ENCODE peak calls at places on chromosome 1, in four cellular contexts. Y is IMR-90, S is H9, E is H1. M is an unnamed sample.

GRCh38 chr1:192805832-192806323 is 3.0 kb upstream of the RGS2 start:
- DNase-seq in E (no peak), Y (peak), S (no peak), M (peak)

GRCh38 chr1:53331446-53332187 is 3.7 kb upstream of the LRP8 start:
- DNase-seq in Y (no peak), S (peak), E (no peak), M (no peak)

GRCh38 chr1:82449671-82450070 is 648.9 kb downstream of the ADGRL2 start:
- DNase-seq in S (no peak), Y (no peak), E (no peak), M (no peak)

GRCh38 chr1:208047476-208047934 is 136.6 kb upstream of the CD34 start:
- DNase-seq in E (no peak), S (no peak), Y (peak), M (no peak)

GRCh38 chr1:78141522-78142231 is 95.9 kb downstream of the GIPC2 start:
- DNase-seq in S (no peak), Y (no peak), E (no peak), M (no peak)

GRCh38 chr1:19689131-19689757 is 24.6 kb downstream of the HTR6 start:
- DNase-seq in E (no peak), S (no peak), Y (no peak), M (no peak)

GRCh38 chr1:164707868-164708331 is 148.9 kb downstream of the PBX1 start:
- DNase-seq in E (no peak), Y (peak), S (no peak), M (peak)

GRCh38 chr1:88774151-88774556 is 90.1 kb downstream of the PKN2 start:
- DNase-seq in S (peak), Y (no peak), E (peak), M (peak)

GRCh38 chr1:93442276-93442675 is 5.6 kb upstream of the FNBP1L start:
- DNase-seq in Y (no peak), S (no peak), E (no peak), M (peak)

GRCh38 chr1:41109316-41110263 is 88.1 kb upstream of the SLFNL1 start:
- DNase-seq in Y (peak), E (no peak), S (no peak), M (peak)

GRCh38 chr1:221751267-221751887 is 9.5 kb upstream of the DUSP10 start:
- DNase-seq in E (no peak), S (no peak), Y (no peak), M (no peak)

GRCh38 chr1:203796223-203796747 is 862 bp downstream of the ZBED6 start:
- DNase-seq in E (no peak), Y (peak), S (peak), M (peak)

DNA sequence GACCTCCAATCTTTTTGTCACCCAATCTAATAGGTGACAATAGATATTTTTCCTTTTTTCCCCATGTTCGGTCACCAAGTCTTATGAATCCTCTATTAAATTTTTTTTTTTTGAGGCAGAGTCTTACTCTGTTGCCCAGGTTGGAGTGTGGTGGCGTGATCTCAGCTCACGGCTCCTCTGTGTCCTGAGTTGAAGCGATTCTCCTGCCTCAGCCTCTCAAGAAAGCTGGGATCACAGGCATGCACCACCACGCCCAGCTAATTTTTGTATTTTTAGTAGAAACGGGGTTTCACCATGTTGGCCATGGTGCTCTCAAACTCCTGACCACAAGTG is 42.5 kb upstream of the MTF1 start:
- DNase-seq in Y (no peak), E (no peak), S (no peak), M (no peak)
- H4K5ac ChIP-seq in Y (no peak), E (no peak), S (no peak), M (no peak)

GRCh38 chr1:9840176-9840575 is 16.4 kb upstream of the CLSTN1 start:
- DNase-seq in Y (no peak), S (no peak), E (no peak), M (no peak)
- H4K5ac ChIP-seq in Y (no peak), S (no peak), E (no peak), M (no peak)

DNA sequence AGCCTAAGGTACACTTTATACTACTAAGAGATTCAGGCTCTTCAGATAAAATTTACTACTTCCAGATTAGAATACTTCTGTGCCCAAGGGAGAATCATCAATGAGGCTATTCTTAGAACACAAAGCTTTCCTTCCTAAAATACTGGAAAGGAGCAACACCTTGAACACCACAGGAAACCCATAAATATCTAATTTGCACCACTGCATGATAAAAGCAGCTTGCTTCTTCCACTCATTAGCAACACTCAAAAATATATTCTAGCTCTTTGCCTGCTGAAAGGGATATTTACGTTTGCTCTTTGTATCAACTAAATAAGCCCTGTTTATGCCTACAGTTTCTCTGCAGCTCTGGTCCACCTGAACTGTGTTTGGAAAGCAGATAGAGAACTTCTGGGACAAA is 284.3 kb downstream of the RWDD3 start:
- DNase-seq in E (no peak), S (no peak), Y (no peak), M (no peak)
- H4K5ac ChIP-seq in E (no peak), S (no peak), Y (no peak), M (no peak)

GRCh38 chr1:101742513-101742912 is 254.2 kb downstream of the OLFM3 start:
- DNase-seq in S (no peak), E (no peak), Y (no peak), M (no peak)

GRCh38 chr1:101741910-101742309 is 254.8 kb downstream of the OLFM3 start:
- DNase-seq in E (no peak), S (no peak), Y (no peak), M (peak)

GRCh38 chr1:101739826-101740330 is 256.8 kb downstream of the OLFM3 start:
- DNase-seq in S (no peak), Y (no peak), E (no peak), M (no peak)

GRCh38 chr1:101748077-101748476 is 248.6 kb downstream of the OLFM3 start:
- DNase-seq in S (no peak), E (no peak), Y (no peak), M (no peak)

GRCh38 chr1:101745549-101745948 is 251.2 kb downstream of the OLFM3 start:
- DNase-seq in E (no peak), Y (no peak), S (no peak), M (no peak)
- H4K5ac ChIP-seq in E (no peak), Y (no peak), S (no peak), M (no peak)

GRCh38 chr1:224328644-224329043 is 1.3 kb downstream of the NVL start:
- DNase-seq in S (no peak), E (no peak), Y (no peak), M (no peak)
- H4K5ac ChIP-seq in S (no peak), E (no peak), Y (no peak), M (no peak)

GRCh38 chr1:178345821-178346220 is 150.9 kb downstream of the CLEC20A start:
- DNase-seq in E (no peak), S (no peak), Y (no peak), M (no peak)
- H4K5ac ChIP-seq in E (no peak), S (no peak), Y (peak), M (no peak)

GRCh38 chr1:31541201-31541600 is 35.1 kb upstream of the TINAGL1 start:
- DNase-seq in Y (no peak), E (no peak), S (no peak), M (no peak)
- H4K5ac ChIP-seq in Y (no peak), E (no peak), S (no peak), M (no peak)

M was measured in mesendoderm.